ENCODE peak calls at places on chromosome 16, in seven cellular contexts. B is heart left ventricle, J is WERI-Rb-1, V is fibroblast of the aortic adventitia, H is mucosa of descending colon, A is suprapubic skin, T is cardiac muscle cell. Y is an unnamed sample.

GRCh38 chr16:22971346-22971924 is 157.5 kb downstream of the HS3ST2 start:
- DNase-seq in B (no peak), J (no peak), V (no peak), H (no peak), A (no peak), T (no peak), Y (no peak)

GRCh38 chr16:66045626-66046025 is 320.9 kb upstream of the CDH5 start:
- DNase-seq in B (no peak), J (no peak), V (peak; percentile 45), H (no peak), A (no peak), T (no peak), Y (no peak)

GRCh38 chr16:24125199-24125598 is 130.9 kb upstream of the CACNG3 start:
- DNase-seq in B (no peak), J (no peak), V (no peak), H (no peak), A (no peak), T (no peak), Y (no peak)

GRCh38 chr16:84098939-84099338 is 17.8 kb downstream of the MBTPS1 start:
- DNase-seq in B (no peak), J (no peak), V (no peak), H (no peak), A (no peak), T (no peak), Y (no peak)

GRCh38 chr16:15689290-15689689 is 39.2 kb downstream of the NDE1 start:
- DNase-seq in B (no peak), J (no peak), V (no peak), H (no peak), A (no peak), T (no peak), Y (no peak)

GRCh38 chr16:79370736-79371135 is 229.8 kb downstream of the MAF start:
- DNase-seq in B (no peak), J (no peak), V (no peak), H (no peak), A (no peak), T (no peak), Y (no peak)

GRCh38 chr16:12147681-12148479 is 171.3 kb downstream of the SNX29 start:
- DNase-seq in B (peak; percentile 63), J (no peak), V (no peak), H (no peak), A (no peak), T (no peak), Y (peak; percentile 28)

GRCh38 chr16:53904533-53904932 is 200.6 kb downstream of the FTO start:
- DNase-seq in B (no peak), J (no peak), V (no peak), H (no peak), A (no peak), T (no peak), Y (no peak)

GRCh38 chr16:379183-379960 is 2.4 kb downstream of the PGAP6 start:
- DNase-seq in B (no peak), J (no peak), V (no peak), H (peak; percentile 88), A (no peak), T (no peak), Y (no peak)

GRCh38 chr16:81996664-81997529 is 14.4 kb downstream of the SDR42E1 start:
- DNase-seq in B (no peak), J (no peak), V (peak; percentile 64), H (no peak), A (no peak), T (peak; percentile 2), Y (no peak)

GRCh38 chr16:81553080-81553813 is 108.6 kb downstream of the CMIP start:
- DNase-seq in B (no peak), J (no peak), V (peak; percentile 16), H (no peak), A (no peak), T (no peak), Y (no peak)

GRCh38 chr16:8818499-8819270 is 21.0 kb downstream of the PMM2 start:
- DNase-seq in B (no peak), J (no peak), V (no peak), H (no peak), A (no peak), T (no peak), Y (peak; percentile 67)

GRCh38 chr16:11152677-11153321 is 103.2 kb downstream of the SOCS1 start:
- DNase-seq in B (no peak), J (no peak), V (no peak), H (no peak), A (no peak), T (no peak), Y (no peak)

GRCh38 chr16:10114411-10114810 is 67.8 kb downstream of the GRIN2A start:
- DNase-seq in B (no peak), J (no peak), V (no peak), H (no peak), A (no peak), T (no peak), Y (no peak)

GRCh38 chr16:1460602-1461138 is 14.2 kb downstream of the CLCN7 start:
- DNase-seq in B (no peak), J (no peak), V (no peak), H (peak; percentile 37), A (no peak), T (no peak), Y (no peak)

GRCh38 chr16:81786321-81786720 is 7.2 kb downstream of the PLCG2 start:
- DNase-seq in B (no peak), J (no peak), V (no peak), H (no peak), A (no peak), T (no peak), Y (no peak)

GRCh38 chr16:129075-129474 is 9.4 kb downstream of the NPRL3 start:
- DNase-seq in B (no peak), J (peak; percentile 42), V (no peak), H (no peak), A (no peak), T (no peak), Y (no peak)

GRCh38 chr16:78791926-78792325 is 692.5 kb downstream of the WWOX start:
- DNase-seq in B (no peak), J (no peak), V (no peak), H (no peak), A (no peak), T (no peak), Y (no peak)

GRCh38 chr16:87033541-87034300 is 283.5 kb downstream of the C16orf95 start:
- DNase-seq in B (peak; percentile 68), J (no peak), V (peak; percentile 69), H (no peak), A (no peak), T (peak; percentile 48), Y (no peak)

GRCh38 chr16:75385507-75386152 is 47.7 kb downstream of the CFDP1 start:
- DNase-seq in B (no peak), J (no peak), V (peak; percentile 95), H (no peak), A (no peak), T (peak; percentile 80), Y (peak; percentile 81)

GRCh38 chr16:88464447-88465318 is 11.6 kb downstream of the ZFPM1 start:
- DNase-seq in B (no peak), J (no peak), V (peak; percentile 83), H (no peak), A (no peak), T (no peak), Y (no peak)

GRCh38 chr16:11848842-11849241 is 2.5 kb downstream of the RSL1D1 start:
- DNase-seq in B (no peak), J (no peak), V (peak; percentile 58), H (no peak), A (no peak), T (no peak), Y (no peak)

GRCh38 chr16:61590577-61590976 is 445.7 kb downstream of the CDH8 start:
- DNase-seq in B (no peak), J (no peak), V (no peak), H (no peak), A (no peak), T (no peak), Y (no peak)
- TF ChIP-seq CTCF in B (no peak), J (no peak), V (no peak), H (no peak), A (no peak), T (no peak), Y (no peak)

GRCh38 chr16:51141541-51141940 is 9.5 kb downstream of the SALL1 start:
- DNase-seq in B (no peak), J (no peak), V (no peak), H (no peak), A (no peak), T (no peak), Y (no peak)
- H3K4me3 ChIP-seq in B (no peak overlapping the region), J (peak overlapping the region; percentile 15), V (no peak overlapping the region), H (no peak overlapping the region), A (no peak overlapping the region), T (no peak overlapping the region), Y (no peak overlapping the region)

GRCh38 chr16:4693296-4693955 is at the start of gene NUDT16L1:
- DNase-seq in B (peak; percentile 97), J (peak; percentile 96), V (peak; percentile 88), H (peak; percentile 98), A (peak; percentile 96), T (peak; percentile 97), Y (peak; percentile 98)

GRCh38 chr16:4695473-4696171 is 2.3 kb downstream of the NUDT16L1 start:
- DNase-seq in B (no peak), J (no peak), V (no peak), H (no peak), A (no peak), T (no peak), Y (no peak)

GRCh38 chr16:4696172-4696904 is 3.0 kb downstream of the NUDT16L1 start:
- DNase-seq in B (peak; percentile 84), J (no peak), V (peak; percentile 59), H (peak; percentile 64), A (peak; percentile 73), T (no peak), Y (no peak)

GRCh38 chr16:4693956-4694663 is 748 bp downstream of the NUDT16L1 start:
- DNase-seq in B (peak; percentile 48), J (peak; percentile 39), V (peak; percentile 46), H (peak; percentile 81), A (peak; percentile 73), T (peak; percentile 42), Y (peak; percentile 55)

GRCh38 chr16:4694664-4695451 is 1.5 kb downstream of the NUDT16L1 start:
- DNase-seq in B (peak; percentile 53), J (no peak), V (peak; percentile 9), H (peak; percentile 62), A (peak; percentile 71), T (no peak), Y (no peak)
- TF ChIP-seq CTCF in B (peak; percentile 38), J (peak; percentile 16), V (no peak), H (no peak), A (no peak), T (no peak), Y (no peak)

GRCh38 chr16:58337090-58337444 is 42.2 kb upstream of the PRSS54 start:
- DNase-seq in B (no peak), J (no peak), V (no peak), H (no peak), A (no peak), T (no peak), Y (no peak)

GRCh38 chr16:58333937-58334336 is 39.1 kb upstream of the PRSS54 start:
- DNase-seq in B (no peak), J (no peak), V (no peak), H (no peak), A (no peak), T (no peak), Y (no peak)

GRCh38 chr16:58338205-58338604 is 43.4 kb upstream of the PRSS54 start:
- DNase-seq in B (no peak), J (no peak), V (no peak), H (no peak), A (no peak), T (no peak), Y (no peak)

GRCh38 chr16:58339452-58339938 is 44.7 kb upstream of the PRSS54 start:
- DNase-seq in B (peak; percentile 39), J (peak; percentile 28), V (peak; percentile 48), H (no peak), A (no peak), T (peak; percentile 44), Y (no peak)

GRCh38 chr16:58336332-58337089 is 41.7 kb upstream of the PRSS54 start:
- DNase-seq in B (peak; percentile 71), J (peak; percentile 78), V (peak; percentile 73), H (peak; percentile 65), A (peak; percentile 86), T (peak; percentile 86), Y (peak; percentile 86)
- H3K4me3 ChIP-seq in B (peak overlapping the region; percentile 20), J (no peak overlapping the region), V (peak overlapping the region; percentile 44), H (no peak overlapping the region), A (peak overlapping the region; percentile 33), T (no peak overlapping the region), Y (peak overlapping the region; percentile 6)